ENCODE peak calls at places on chromosome 2, in nine cellular contexts. D is neural progenitor cell, X is progenitor cell of endocrine pancreas, A is transverse colon, Z is thoracic aorta, Y is WERI-Rb-1, U is choroid plexus epithelial cell, K is sigmoid colon, R is fibroblast of mammary gland. C is an unnamed sample.

GRCh38 chr2:226772389-226773179 is 27.0 kb downstream of the IRS1 start:
- DNase-seq in U (peak), A (no peak), Y (no peak), D (no peak), R (no peak), Z (no peak), X (no peak), K (no peak), C (no peak)

GRCh38 chr2:68740184-68740914 is 5.7 kb downstream of the ARHGAP25 start:
- DNase-seq in D (no peak), Z (no peak), Y (no peak), K (no peak), R (no peak), A (no peak), X (no peak), U (peak), C (no peak)

GRCh38 chr2:240591226-240591625 is 4.7 kb downstream of the CAPN10 start:
- DNase-seq in Y (no peak), X (no peak), Z (no peak), R (peak), U (no peak), D (no peak), A (no peak), K (peak), C (no peak)

GRCh38 chr2:38581193-38582147 is 21.3 kb downstream of the HNRNPLL start:
- DNase-seq in A (peak), U (peak), D (peak), Y (peak), R (peak), Z (no peak), K (no peak), X (no peak), C (no peak)

GRCh38 chr2:51649366-51649765 is 617.4 kb upstream of the NRXN1 start:
- DNase-seq in X (no peak), Y (no peak), U (peak), R (no peak), Z (no peak), K (no peak), A (no peak), D (no peak), C (no peak)

GRCh38 chr2:55452879-55453278 is 33.2 kb upstream of the CCDC88A start:
- DNase-seq in K (no peak), R (no peak), Y (no peak), X (no peak), U (no peak), Z (no peak), D (no peak), A (no peak), C (no peak)

GRCh38 chr2:138615257-138615656 is 113.7 kb downstream of the SPOPL start:
- DNase-seq in U (peak), X (no peak), Y (no peak), A (no peak), Z (no peak), D (no peak), R (peak), K (no peak), C (no peak)

GRCh38 chr2:170500770-170501169 is 214.4 kb upstream of the SP5 start:
- DNase-seq in X (no peak), Y (no peak), D (no peak), R (peak), A (no peak), K (no peak), U (no peak), Z (no peak), C (no peak)

GRCh38 chr2:61419570-61419969 is 51.3 kb downstream of the USP34 start:
- DNase-seq in R (no peak), Z (no peak), Y (no peak), D (no peak), A (no peak), U (no peak), X (no peak), K (no peak), C (no peak)
- TF ChIP-seq CTCF in R (peak), Z (no peak), Y (no peak), D (no peak), A (no peak), U (no peak), X (no peak), K (no peak), C (no peak)

DNA sequence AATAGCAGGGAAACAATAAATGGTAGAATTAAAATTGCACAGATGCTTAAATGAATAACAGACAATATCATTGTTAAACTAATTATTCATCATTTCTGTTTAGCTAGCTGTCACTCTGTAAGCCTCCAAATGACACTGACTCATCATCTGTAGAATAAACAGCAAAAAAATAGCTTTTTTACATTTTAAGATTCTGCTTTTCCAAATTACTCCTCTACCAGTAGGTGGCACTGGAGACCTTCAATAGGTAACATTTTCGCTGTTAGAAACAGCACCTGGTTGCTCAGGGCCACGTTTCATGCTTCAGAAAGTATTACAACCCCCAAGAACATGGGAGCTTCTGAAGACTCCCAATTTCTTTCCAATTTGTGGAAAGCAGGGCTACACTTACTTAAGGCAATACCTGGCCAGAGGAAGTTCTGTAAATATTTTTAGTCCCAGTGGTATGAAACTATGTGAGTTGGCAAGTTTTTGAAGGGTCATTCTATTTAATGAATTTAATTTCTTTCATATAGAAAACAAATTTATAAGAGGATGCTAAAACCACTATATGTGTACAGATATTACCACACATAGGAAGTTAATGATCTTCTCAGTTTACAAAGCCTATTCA is 45.4 kb downstream of the TTN start:
- DNase-seq in D (peak), K (no peak), Z (no peak), Y (peak), X (peak), A (no peak), U (peak), R (peak), C (no peak)
- TF ChIP-seq CTCF in D (peak), K (no peak), Z (peak), Y (peak), X (peak), A (peak), U (peak), R (peak), C (no peak)

GRCh38 chr2:233712596-233713261 is at the start of gene UGT1A5:
- DNase-seq in R (no peak), Z (no peak), X (no peak), U (no peak), K (no peak), A (no peak), D (no peak), Y (no peak), C (no peak)
- TF ChIP-seq CTCF in R (no peak), Z (no peak), X (no peak), U (no peak), K (no peak), A (no peak), D (no peak), Y (no peak), C (no peak)

GRCh38 chr2:11646530-11646929 is 23.5 kb downstream of the NTSR2 start:
- DNase-seq in K (peak), Z (no peak), A (no peak), Y (no peak), D (no peak), R (no peak), X (no peak), U (no peak), C (no peak)

GRCh38 chr2:11640132-11640531 is 29.9 kb downstream of the NTSR2 start:
- DNase-seq in Y (no peak), Z (no peak), R (no peak), X (no peak), D (no peak), A (no peak), U (no peak), K (peak), C (no peak)

GRCh38 chr2:11644293-11644692 is 25.7 kb downstream of the NTSR2 start:
- DNase-seq in R (no peak), X (no peak), A (no peak), U (no peak), K (no peak), D (no peak), Y (no peak), Z (no peak), C (no peak)

GRCh38 chr2:11639503-11639902 is 30.5 kb downstream of the NTSR2 start:
- DNase-seq in U (no peak), Y (no peak), X (no peak), Z (no peak), A (no peak), K (peak), R (no peak), D (no peak), C (no peak)

DNA sequence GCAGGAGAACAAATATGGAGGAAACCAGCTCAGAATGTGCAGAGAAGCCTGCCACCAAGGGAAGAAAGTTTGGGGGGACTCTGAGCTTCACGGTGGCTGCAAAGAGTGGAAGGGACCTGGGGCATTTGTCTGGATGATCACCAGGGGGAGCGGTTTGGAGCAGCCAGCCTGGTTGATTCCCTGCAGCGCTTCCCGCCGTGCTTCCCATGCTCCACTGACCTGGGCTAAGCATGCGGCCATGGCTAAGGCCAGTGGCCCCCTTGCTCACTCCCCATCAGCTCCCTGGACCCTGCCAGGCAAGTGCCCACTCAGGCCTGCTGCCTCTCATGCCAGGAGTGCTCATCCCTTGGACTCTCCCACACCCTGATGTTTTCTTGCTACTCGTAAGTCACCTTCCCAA is 27.0 kb downstream of the NTSR2 start:
- DNase-seq in R (no peak), Z (no peak), K (peak), D (no peak), U (no peak), Y (no peak), A (no peak), X (no peak), C (no peak)
- TF ChIP-seq CTCF in R (no peak), Z (no peak), K (no peak), D (no peak), U (no peak), Y (peak), A (no peak), X (no peak), C (no peak)

GRCh38 chr2:147884796-147885195 is 40.0 kb downstream of the ACVR2A start:
- DNase-seq in Z (no peak), A (no peak), X (no peak), D (no peak), Y (no peak), K (no peak), U (peak), R (no peak), C (no peak)

GRCh38 chr2:147886136-147886535 is 41.3 kb downstream of the ACVR2A start:
- DNase-seq in X (no peak), Z (no peak), Y (no peak), K (no peak), U (no peak), D (no peak), R (no peak), A (no peak), C (no peak)

GRCh38 chr2:147888665-147889064 is 43.8 kb downstream of the ACVR2A start:
- DNase-seq in X (no peak), A (no peak), U (no peak), D (no peak), K (no peak), Z (no peak), R (no peak), Y (no peak), C (no peak)
- TF ChIP-seq CTCF in X (no peak), A (no peak), U (no peak), D (no peak), K (no peak), Z (no peak), R (no peak), Y (no peak), C (no peak)

DNA sequence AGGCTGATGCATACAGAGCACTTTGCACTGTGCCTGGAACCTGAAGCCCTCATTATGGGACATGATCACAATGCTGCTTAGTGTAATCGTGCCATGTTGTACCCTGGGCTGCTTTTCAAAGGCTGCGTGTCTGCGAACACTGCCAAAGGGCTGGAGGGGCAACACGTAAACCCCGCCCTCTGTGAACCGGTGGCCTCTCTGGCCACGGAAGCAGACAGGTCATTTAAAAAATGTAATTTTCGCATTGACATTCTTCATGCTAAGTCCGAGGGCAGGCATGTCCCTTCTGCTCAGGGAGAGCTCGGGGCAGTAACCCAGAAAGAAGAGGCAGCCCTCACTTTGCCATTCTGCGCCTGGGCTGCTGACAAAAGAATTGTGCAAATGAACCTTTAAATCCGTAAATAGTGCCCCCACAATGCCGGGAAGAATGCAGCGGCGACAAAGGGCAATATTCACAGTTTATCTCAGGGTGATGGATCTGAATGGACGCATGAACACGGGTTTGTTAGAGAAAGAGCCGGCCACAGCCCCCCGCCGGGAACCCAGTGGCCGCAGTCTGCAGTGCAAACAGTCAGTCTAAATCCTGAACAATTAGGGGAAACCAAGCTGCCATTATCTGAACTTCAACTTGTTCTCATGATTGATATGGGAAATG is 226.1 kb downstream of the MYCN start:
- DNase-seq in Y (no peak), K (no peak), U (no peak), R (no peak), X (no peak), A (no peak), Z (no peak), D (peak), C (no peak)
- TF ChIP-seq CTCF in Y (no peak), K (no peak), U (no peak), R (no peak), X (no peak), A (no peak), Z (no peak), D (no peak), C (no peak)

GRCh38 chr2:222982010-222982908 is 69.7 kb upstream of the KCNE4 start:
- DNase-seq in R (peak), A (peak), K (peak), Z (peak), Y (peak), X (no peak), U (peak), D (peak), C (no peak)
- TF ChIP-seq CTCF in R (peak), A (peak), K (peak), Z (peak), Y (peak), X (peak), U (peak), D (peak), C (no peak)

DNA sequence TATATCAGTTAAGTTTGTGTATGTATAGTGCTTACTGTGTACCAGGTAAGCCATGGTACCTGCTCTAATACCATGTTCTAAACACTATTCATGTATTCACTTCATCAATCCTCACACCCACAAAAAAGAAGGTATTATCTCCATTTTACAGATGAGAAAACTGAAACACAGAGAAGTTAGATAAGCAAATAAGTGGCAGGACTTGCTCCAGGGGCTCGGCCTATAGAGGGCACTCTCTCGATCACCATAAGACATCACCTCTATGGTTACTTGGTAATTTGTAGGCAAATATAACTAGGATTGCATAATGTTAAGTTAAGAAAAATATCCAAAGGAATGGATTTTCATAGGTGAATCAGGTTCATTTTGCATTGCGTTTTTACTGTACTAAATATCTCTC is 118.1 kb upstream of the FN1 start:
- DNase-seq in Y (no peak), K (no peak), X (no peak), U (no peak), A (no peak), Z (no peak), R (no peak), D (no peak), C (no peak)
- TF ChIP-seq CTCF in Y (no peak), K (no peak), X (no peak), U (peak), A (no peak), Z (no peak), R (peak), D (peak), C (no peak)

GRCh38 chr2:103986001-103986400 is 867.9 kb upstream of the POU3F3 start:
- DNase-seq in A (no peak), Z (no peak), U (no peak), X (no peak), R (no peak), K (no peak), D (no peak), Y (no peak), C (no peak)

DNA sequence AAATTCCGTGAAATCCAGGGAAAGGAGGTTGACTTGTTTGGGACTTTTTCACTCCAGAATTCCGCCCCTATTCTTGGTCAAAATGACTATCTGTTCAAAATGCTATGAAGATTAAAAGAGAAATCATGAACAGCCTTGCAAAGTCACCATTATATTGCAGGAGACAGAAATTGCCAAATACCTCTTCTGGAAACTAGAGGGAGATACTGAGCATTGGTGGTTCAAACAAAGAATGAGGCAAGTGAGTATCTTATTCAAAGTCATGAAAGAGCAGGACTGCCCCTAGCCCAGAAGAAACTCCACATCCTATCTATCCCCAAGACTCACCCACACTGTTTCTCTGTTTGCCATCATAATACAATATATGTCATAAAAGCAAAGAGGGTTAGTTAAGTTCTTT is 862.3 kb upstream of the POU3F3 start:
- DNase-seq in K (no peak), A (no peak), X (no peak), D (peak), Z (no peak), U (no peak), Y (no peak), R (no peak), C (no peak)
- TF ChIP-seq CTCF in K (no peak), A (no peak), X (peak), D (peak), Z (no peak), U (no peak), Y (no peak), R (peak), C (no peak)

GRCh38 chr2:18445412-18446320 is 114.8 kb downstream of the RDH14 start:
- DNase-seq in X (no peak), Y (no peak), Z (peak), D (no peak), A (no peak), U (no peak), K (peak), R (peak), C (no peak)

GRCh38 chr2:18441583-18441982 is 118.9 kb downstream of the RDH14 start:
- DNase-seq in D (no peak), R (no peak), Z (no peak), Y (no peak), K (no peak), X (no peak), A (no peak), U (no peak), C (no peak)

GRCh38 chr2:18446715-18447114 is 113.7 kb downstream of the RDH14 start:
- DNase-seq in K (no peak), X (no peak), Y (no peak), Z (no peak), D (no peak), R (no peak), U (no peak), A (no peak), C (no peak)

GRCh38 chr2:18440777-18441176 is 119.7 kb downstream of the RDH14 start:
- DNase-seq in U (no peak), Y (no peak), X (no peak), K (no peak), A (no peak), R (no peak), D (no peak), Z (no peak), C (no peak)

GRCh38 chr2:18444806-18445205 is 115.6 kb downstream of the RDH14 start:
- DNase-seq in X (no peak), Y (no peak), Z (no peak), R (peak), A (no peak), D (no peak), K (no peak), U (no peak), C (no peak)
- TF ChIP-seq CTCF in X (no peak), Y (no peak), Z (no peak), R (no peak), A (no peak), D (no peak), K (no peak), U (no peak), C (no peak)